ENCODE peak calls at places on chromosome 4, in four cellular contexts. H, R, E and F are unnamed samples.

GRCh38 chr4:142741995-142742394 is 104.1 kb downstream of the INPP4B start:
- DNase-seq in R (no peak), E (peak; percentile 41), H (no peak), F (no peak)

GRCh38 chr4:34181891-34182290 is 2062.4 kb downstream of the ARAP2 start:
- DNase-seq in R (no peak), H (no peak), E (peak; percentile 69), F (no peak)

GRCh38 chr4:42048394-42048793 is 58.1 kb downstream of the SLC30A9 start:
- DNase-seq in H (no peak), E (peak; percentile 79), R (no peak), F (no peak)

GRCh38 chr4:40713798-40714197 is 36.0 kb upstream of the NSUN7 start:
- DNase-seq in E (no peak), R (no peak), H (no peak), F (no peak)

GRCh38 chr4:75683482-75684155 is 10.4 kb upstream of the G3BP2 start:
- DNase-seq in R (no peak), H (no peak), E (no peak), F (no peak)

GRCh38 chr4:72582853-72583252 is 13.8 kb upstream of the ADAMTS3 start:
- DNase-seq in H (no peak), R (no peak), E (no peak), F (no peak)

GRCh38 chr4:84032372-84032771 is 466.7 kb downstream of the NKX6-1 start:
- DNase-seq in R (no peak), E (no peak), H (no peak), F (no peak)

GRCh38 chr4:110876866-110877265 is 254.0 kb upstream of the PITX2 start:
- DNase-seq in H (no peak), E (no peak), R (no peak), F (no peak)

DNA sequence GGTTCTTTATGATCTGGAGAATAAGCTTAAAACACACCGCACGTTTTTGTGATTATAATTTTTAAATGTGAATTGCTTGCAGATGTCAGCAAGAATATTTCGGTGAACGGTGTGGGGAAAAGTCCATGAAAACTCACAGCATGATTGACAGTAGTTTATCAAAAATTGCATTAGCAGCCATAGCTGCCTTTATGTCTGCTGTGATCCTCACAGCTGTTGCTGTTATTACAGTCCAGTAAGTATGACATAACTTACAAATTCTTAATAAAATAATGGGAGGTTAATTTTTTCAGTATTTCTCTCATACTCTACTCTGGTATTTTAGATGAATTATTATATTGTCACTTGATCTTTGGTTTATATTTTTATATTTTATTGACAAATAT is 5.4 kb downstream of the AREG start:
- DNase-seq in E (no peak), H (no peak), R (no peak), F (no peak)
- H3K4me1 ChIP-seq in E (peaks cover 79% of the 10 kb centered on the region), H (no peaks in the 10 kb centered on the region), R (peaks cover 4% of the 10 kb centered on the region), F (peaks cover 4% of the 10 kb centered on the region)

GRCh38 chr4:153468587-153468986 is 2.4 kb downstream of the TMEM131L start:
- DNase-seq in R (no peak), H (peak; percentile 53), E (no peak), F (no peak)
- H3K4me1 ChIP-seq in R (peaks cover 57% of the 10 kb centered on the region), H (peaks cover 31% of the 10 kb centered on the region), E (peaks cover 20% of the 10 kb centered on the region), F (peaks cover 70% of the 10 kb centered on the region)

GRCh38 chr4:27716693-27717505 is 856.3 kb downstream of the STIM2 start:
- DNase-seq in R (no peak), E (no peak), H (no peak), F (no peak)

GRCh38 chr4:27711041-27711440 is 850.4 kb downstream of the STIM2 start:
- DNase-seq in R (no peak), E (no peak), H (no peak), F (no peak)

DNA sequence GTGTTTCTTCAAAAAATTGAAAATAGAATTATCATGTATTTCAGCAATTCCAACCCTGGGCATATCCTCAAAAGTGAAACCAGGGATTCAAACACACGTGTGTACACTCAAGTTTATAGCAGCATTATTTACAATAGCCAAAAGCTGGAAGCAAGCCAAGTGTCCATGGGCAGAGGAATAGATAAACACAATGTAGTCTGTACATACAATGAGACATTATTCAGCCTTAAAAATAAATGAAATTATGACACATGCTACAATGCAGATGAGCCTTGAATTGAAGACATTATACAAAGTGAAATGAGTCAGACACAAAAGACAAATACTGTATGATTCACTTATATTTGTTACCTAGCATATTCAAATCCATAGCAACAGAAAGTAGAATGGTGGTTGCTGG is 853.4 kb downstream of the STIM2 start:
- DNase-seq in R (no peak), E (peak; percentile 88), H (no peak), F (no peak)
- H3K4me1 ChIP-seq in R (no peaks in the 10 kb centered on the region), E (peaks cover 8% of the 10 kb centered on the region), H (no peaks in the 10 kb centered on the region), F (no peaks in the 10 kb centered on the region)

DNA sequence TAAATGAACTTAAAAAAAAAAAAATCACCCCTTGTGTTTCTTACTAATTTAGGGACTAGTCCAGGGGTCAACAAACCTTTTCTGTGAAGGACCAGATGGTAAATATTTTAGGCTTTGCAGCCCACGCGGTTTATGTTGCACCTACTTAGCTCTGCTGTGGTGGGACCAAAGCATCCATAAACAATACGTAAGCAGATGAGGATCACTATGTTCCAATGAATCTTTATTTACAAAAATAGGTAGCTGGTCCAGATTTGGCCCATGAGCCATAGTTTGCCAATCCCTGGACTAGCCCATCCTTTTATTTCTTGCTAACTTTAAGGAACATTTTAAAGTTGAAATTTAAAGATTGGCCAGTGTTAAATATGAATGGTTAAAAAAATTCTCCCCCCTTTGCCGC is 95.3 kb downstream of the AFF1 start:
- DNase-seq in R (no peak), H (no peak), E (no peak), F (no peak)
- H3K4me1 ChIP-seq in R (peaks cover 98% of the 10 kb centered on the region), H (peaks cover 38% of the 10 kb centered on the region), E (no peaks in the 10 kb centered on the region), F (peaks cover 92% of the 10 kb centered on the region)

DNA sequence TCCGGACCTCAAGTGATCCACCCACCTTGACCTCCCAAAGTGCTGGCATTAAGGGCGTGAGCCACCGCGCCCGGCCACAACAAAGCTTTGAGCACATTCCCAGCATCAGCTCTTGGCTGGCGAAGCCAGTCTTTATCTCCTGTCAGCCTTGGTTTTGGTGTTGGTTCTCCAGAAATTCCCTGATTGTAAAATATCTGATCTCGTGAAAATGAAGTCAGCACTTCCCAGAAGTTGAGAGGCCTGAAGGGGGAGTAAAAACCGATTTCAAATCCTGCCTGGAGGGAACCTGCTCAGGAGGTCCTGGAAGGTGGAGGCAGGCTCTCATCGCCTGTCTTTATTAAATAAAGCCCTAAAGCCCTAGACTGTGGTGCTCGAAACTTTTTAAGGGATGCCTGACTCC is 33.6 kb downstream of the PTTG2 start:
- DNase-seq in H (no peak), E (no peak), R (no peak), F (no peak)
- H3K4me1 ChIP-seq in H (no peaks in the 10 kb centered on the region), E (peaks cover 2% of the 10 kb centered on the region), R (peaks cover 59% of the 10 kb centered on the region), F (peaks cover 38% of the 10 kb centered on the region)

GRCh38 chr4:156775803-156776202 is 195.8 kb downstream of the PDGFC start:
- DNase-seq in R (no peak), E (no peak), H (no peak), F (no peak)

GRCh38 chr4:156771171-156771837 is 200.3 kb downstream of the PDGFC start:
- DNase-seq in E (peak; percentile 85), H (peak; percentile 5), R (no peak), F (peak; percentile 35)

GRCh38 chr4:156773648-156774357 is 197.8 kb downstream of the PDGFC start:
- DNase-seq in H (no peak), R (no peak), E (peak; percentile 63), F (no peak)

GRCh38 chr4:156778093-156778492 is 193.5 kb downstream of the PDGFC start:
- DNase-seq in H (no peak), R (no peak), E (peak; percentile 48), F (no peak)

DNA sequence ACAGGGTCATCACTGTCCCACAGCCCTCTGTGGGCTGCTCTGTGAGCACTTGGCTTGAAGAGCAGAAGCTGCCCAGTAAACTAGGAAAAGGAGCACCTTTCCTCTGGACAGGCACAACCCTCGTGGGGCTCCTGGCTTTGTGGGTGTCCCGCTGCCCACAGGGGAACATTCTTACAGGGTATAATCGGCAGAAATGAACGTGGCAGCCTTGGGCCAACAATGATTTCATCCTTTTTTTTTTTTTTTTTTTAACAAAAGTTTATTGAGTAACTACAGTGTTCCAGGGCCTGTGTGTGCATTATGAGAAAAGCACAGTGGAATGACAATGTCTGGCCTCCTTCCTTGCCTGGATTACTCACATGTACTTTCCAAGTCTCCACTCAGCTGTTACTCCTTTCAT is 197.2 kb downstream of the PDGFC start:
- DNase-seq in R (no peak), H (no peak), E (peak; percentile 56), F (no peak)
- H3K4me1 ChIP-seq in R (peaks cover 62% of the 10 kb centered on the region), H (peaks cover 5% of the 10 kb centered on the region), E (peaks cover 75% of the 10 kb centered on the region), F (peaks cover 22% of the 10 kb centered on the region)